ENCODE peak calls at places on chromosomes 2 and 18, in nine cellular contexts. X, Y, J, C, M, H, E, V and F are unnamed samples.
A peak's percentile ranks its signal among the peaks of the same experiment; 100 is the strongest.

GRCh38 chr2:65639156-65639876 is 206.9 kb upstream of the SPRED2 start:
- DNase-seq in E (no peak), Y (no peak), J (no peak), H (no peak), M (no peak), C (no peak), V (no peak), X (no peak), F (peak; percentile 94)

GRCh38 chr2:152354909-152355308 is 19.9 kb downstream of the FMNL2 start:
- DNase-seq in C (no peak), J (no peak), V (no peak), M (no peak), Y (no peak), H (no peak), E (no peak), X (no peak), F (no peak)

GRCh38 chr2:213147550-213147949 is 3.9 kb downstream of the IKZF2 start:
- DNase-seq in M (no peak), J (no peak), C (no peak), X (no peak), Y (no peak), E (no peak), V (no peak), H (no peak), F (peak; percentile 47)

GRCh38 chr2:151106805-151107490 is 154.7 kb downstream of the RBM43 start:
- DNase-seq in X (no peak), V (no peak), H (peak; percentile 44), J (no peak), E (no peak), C (no peak), M (no peak), Y (no peak), F (no peak)

GRCh38 chr2:10333247-10333613 is 30.5 kb downstream of the HPCAL1 start:
- DNase-seq in C (no peak), J (no peak), M (no peak), E (no peak), X (no peak), H (no peak), Y (no peak), V (no peak), F (no peak)

GRCh38 chr2:102064679-102065674 is 73.2 kb downstream of the IL1R2 start:
- DNase-seq in E (no peak), J (peak; percentile 64), V (no peak), H (no peak), Y (no peak), X (no peak), C (peak; percentile 42), M (no peak), F (peak; percentile 77)

GRCh38 chr2:107276034-107276433 is 390.1 kb upstream of the ST6GAL2 start:
- DNase-seq in M (no peak), E (no peak), V (no peak), C (no peak), Y (no peak), X (no peak), J (no peak), H (no peak), F (peak; percentile 2)

GRCh38 chr2:14554829-14555580 is 77.5 kb upstream of the LRATD1 start:
- DNase-seq in E (no peak), H (no peak), C (no peak), V (no peak), X (no peak), J (no peak), Y (no peak), M (no peak), F (no peak)

GRCh38 chr2:30664761-30665358 is 142.4 kb downstream of the CAPN13 start:
- DNase-seq in E (no peak), Y (peak; percentile 32), H (peak; percentile 87), C (no peak), X (peak; percentile 24), J (peak; percentile 91), M (peak; percentile 76), V (no peak), F (peak; percentile 89)

GRCh38 chr2:56287508-56287907 is 103.7 kb downstream of the CCDC85A start:
- DNase-seq in E (no peak), V (no peak), M (no peak), X (no peak), H (no peak), Y (no peak), J (no peak), C (no peak), F (no peak)

GRCh38 chr2:199966405-199966804 is 11.0 kb downstream of the MAIP1 start:
- DNase-seq in E (no peak), V (no peak), M (no peak), Y (no peak), X (no peak), H (no peak), C (no peak), J (no peak), F (no peak)

GRCh38 chr2:60602828-60603532 is 49.5 kb upstream of the BCL11A start:
- DNase-seq in C (no peak), V (no peak), M (no peak), Y (no peak), E (no peak), H (no peak), X (no peak), J (no peak), F (peak; percentile 5)

GRCh38 chr2:231615058-231615671 is 22.5 kb downstream of the TEX44 start:
- DNase-seq in C (no peak), H (no peak), V (no peak), X (no peak), J (no peak), Y (no peak), E (no peak), M (no peak), F (peak; percentile 27)

GRCh38 chr2:149928026-149928425 is 340.5 kb upstream of the MMADHC start:
- DNase-seq in J (no peak), H (no peak), X (no peak), M (no peak), C (no peak), V (no peak), Y (no peak), E (no peak), F (no peak)

GRCh38 chr2:114543106-114543806 is 100.8 kb downstream of the DPP10 start:
- DNase-seq in V (no peak), H (no peak), C (no peak), J (peak; percentile 19), X (peak; percentile 29), Y (peak; percentile 75), E (peak; percentile 27), M (no peak), F (peak; percentile 1)

DNA sequence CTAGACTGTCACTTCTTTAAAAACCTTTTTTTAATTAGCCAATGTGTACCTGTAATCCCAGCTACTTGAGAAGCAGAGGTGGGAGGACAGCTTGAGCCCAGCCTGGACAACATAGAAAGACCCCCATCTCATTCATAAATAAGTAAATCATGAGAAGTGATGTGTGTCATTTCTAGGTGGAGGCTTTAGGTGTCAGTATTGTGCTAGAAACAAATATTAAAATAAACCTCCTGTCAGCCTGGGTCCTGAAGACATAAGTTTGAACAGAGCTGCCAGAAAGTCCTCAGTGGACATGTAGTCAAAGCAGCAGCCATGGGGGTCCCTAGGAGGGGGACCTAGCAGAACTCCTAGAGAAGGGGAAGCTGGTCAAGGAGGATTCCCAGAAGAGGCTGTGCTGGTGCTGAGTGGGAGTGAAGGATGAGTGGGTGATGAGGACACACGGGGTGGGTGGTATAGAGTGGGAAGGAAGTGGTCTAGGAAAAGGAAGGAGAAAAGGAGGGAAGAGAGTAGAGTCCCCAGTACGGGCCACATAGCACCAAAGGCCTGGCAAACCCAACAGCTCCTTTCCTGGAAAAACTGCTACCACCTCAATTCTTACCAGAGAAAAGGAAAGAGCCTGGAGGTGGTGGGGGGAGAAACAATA is 316.6 kb upstream of the NCKAP5 start:
- DNase-seq in V (no peak), Y (no peak), H (no peak), X (no peak), J (peak; percentile 7), M (no peak), C (peak; percentile 20), E (no peak), F (peak; percentile 48)
- TF ChIP-seq CTCF in V (no peak), Y (peak; percentile 39), H (no peak), X (no peak), J (peak; percentile 34), M (peak; percentile 48), C (peak; percentile 30), E (peak; percentile 54), F (peak; percentile 35)

GRCh38 chr2:186592137-186592875 is 2.5 kb downstream of the ITGAV start:
- DNase-seq in J (no peak), Y (no peak), M (no peak), V (no peak), E (no peak), X (no peak), C (no peak), H (no peak), F (no peak)

GRCh38 chr2:186588940-186589732 is 720 bp upstream of the ITGAV start:
- DNase-seq in C (peak; percentile 14), V (no peak), E (no peak), J (no peak), M (no peak), Y (no peak), X (no peak), H (no peak), F (no peak)

GRCh38 chr2:186590538-186591441 is 934 bp downstream of the ITGAV start:
- DNase-seq in M (no peak), H (no peak), J (peak; percentile 49), Y (no peak), X (no peak), C (peak; percentile 56), V (no peak), E (no peak), F (peak; percentile 68)

GRCh38 chr2:186589733-186590537 is at the start of gene ITGAV:
- DNase-seq in J (peak; percentile 95), X (peak; percentile 95), C (peak; percentile 93), V (peak; percentile 87), E (peak; percentile 94), H (peak; percentile 65), M (peak; percentile 71), Y (peak; percentile 92), F (peak; percentile 94)

GRCh38 chr2:186588421-186588820 is 1.4 kb upstream of the ITGAV start:
- DNase-seq in X (no peak), Y (no peak), C (no peak), M (no peak), V (no peak), H (no peak), J (no peak), E (no peak), F (no peak)
- H3K4me3 ChIP-seq in X (no peak overlapping the region), Y (no peak overlapping the region), C (no peak overlapping the region), M (no peak overlapping the region), V (no peak overlapping the region), H (no peak overlapping the region), J (no peak overlapping the region), E (no peak overlapping the region), F (no peak overlapping the region)

DNA sequence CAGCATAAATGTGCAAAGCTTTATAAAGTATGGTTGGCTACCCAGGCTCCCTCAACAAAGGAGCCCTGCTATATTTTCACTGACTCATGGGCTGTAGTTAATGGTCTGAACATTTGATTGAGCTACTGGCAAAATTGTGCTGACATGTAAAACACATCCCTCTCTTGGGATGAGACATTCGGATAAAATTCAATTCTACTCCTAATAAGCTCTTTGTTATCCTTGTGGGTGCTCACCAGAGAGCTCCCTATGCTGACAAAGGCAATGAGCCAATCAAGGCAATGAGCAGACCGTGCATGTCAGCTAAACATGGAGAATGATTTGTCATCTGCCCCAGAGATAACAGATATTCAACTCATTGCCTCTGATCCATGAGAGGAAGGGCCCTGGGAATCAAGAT is 27.7 kb downstream of the SERPINB8 start:
- DNase-seq in J (no peak), Y (no peak), E (no peak), M (no peak), V (no peak), C (no peak), X (no peak), H (no peak), F (no peak)
- TF ChIP-seq CTCF in J (no peak), Y (no peak), E (no peak), M (no peak), V (no peak), C (no peak), X (no peak), H (no peak), F (no peak)

GRCh38 chr18:27124196-27124595 is 60.9 kb downstream of the CHST9 start:
- DNase-seq in M (no peak), Y (no peak), H (no peak), E (no peak), J (no peak), X (no peak), C (no peak), V (no peak), F (no peak)
- H3K4me3 ChIP-seq in M (no peak overlapping the region), Y (no peak overlapping the region), H (no peak overlapping the region), E (no peak overlapping the region), J (no peak overlapping the region), X (no peak overlapping the region), C (no peak overlapping the region), V (no peak overlapping the region), F (no peak overlapping the region)